ENCODE peak calls at places on chromosomes 3 and 15, in four cellular contexts. E is CD4-positive, CD25-positive, alpha-beta regulatory T cell; U is tibial nerve; W is CD8-positive, alpha-beta memory T cell. N is an unnamed sample.

GRCh38 chr3:37945407-37945802 is 45.2 kb upstream of the VILL start:
- DNase-seq in W (no peak), U (no peak), E (no peak), N (no peak)

GRCh38 chr3:72892081-72892763 is 4.4 kb downstream of the GXYLT2 start:
- DNase-seq in W (no peak), U (no peak), E (no peak), N (no peak)

GRCh38 chr3:30502742-30503073 is 103.7 kb upstream of the TGFBR2 start:
- DNase-seq in E (peak; percentile 37), W (no peak), U (no peak), N (no peak)

GRCh38 chr3:149015383-149015782 is 24.0 kb downstream of the GYG1 start:
- DNase-seq in E (no peak), W (no peak), U (no peak), N (no peak)

GRCh38 chr3:173066044-173066679 is 74.9 kb downstream of the SPATA16 start:
- DNase-seq in E (no peak), W (no peak), U (no peak), N (no peak)

GRCh38 chr3:190424478-190425439 is 24.9 kb downstream of the TMEM207 start:
- DNase-seq in U (no peak), E (peak; percentile 51), W (peak; percentile 4), N (no peak)

GRCh38 chr15:99224815-99225214 is 24.6 kb downstream of the TTC23 start:
- DNase-seq in E (no peak), W (no peak), U (no peak), N (no peak)

GRCh38 chr15:80727596-80727995 is 32.5 kb downstream of the ABHD17C start:
- DNase-seq in W (no peak), E (no peak), U (no peak), N (no peak)

GRCh38 chr15:83815506-83815905 is 161.6 kb downstream of the ADAMTSL3 start:
- DNase-seq in W (no peak), U (no peak), E (no peak), N (no peak)

GRCh38 chr3:59074764-59075163 is 24.9 kb upstream of the CFAP20DC start:
- DNase-seq in E (no peak), U (no peak), W (no peak), N (no peak)

GRCh38 chr3:78974181-78974770 is 793.5 kb downstream of the ROBO1 start:
- DNase-seq in U (no peak), W (no peak), E (no peak), N (no peak)

GRCh38 chr15:69087581-69087980 is 72.9 kb upstream of the GLCE start:
- DNase-seq in E (no peak), W (no peak), U (no peak), N (no peak)
- H3K4me1 ChIP-seq in E (peaks cover 12% of the 10 kb centered on the region), W (no peaks in the 10 kb centered on the region), U (peaks cover 1% of the 10 kb centered on the region), N (peaks cover 4% of the 10 kb centered on the region)

DNA sequence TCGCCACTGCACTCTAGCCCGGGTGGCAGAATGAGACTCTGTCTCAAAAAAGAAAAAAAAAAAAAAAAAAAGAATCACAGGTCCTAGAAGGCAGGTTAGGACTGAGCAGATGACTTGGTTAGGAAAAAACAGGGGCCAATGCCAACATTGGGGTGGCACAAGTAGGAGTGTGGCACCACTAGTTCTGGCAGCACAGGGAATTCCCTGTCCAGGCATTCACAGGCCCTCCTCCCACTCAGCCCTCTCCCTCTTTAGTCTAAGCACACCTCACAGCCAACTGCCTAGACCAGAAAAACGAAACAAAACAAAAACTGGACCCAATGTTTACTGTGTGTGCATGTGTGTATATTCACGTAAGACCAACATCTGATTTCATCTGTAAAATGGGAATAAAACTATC is 10.5 kb downstream of the THOC7 start:
- DNase-seq in W (no peak), U (no peak), E (no peak), N (no peak)
- H3K4me3 ChIP-seq in W (no peak overlapping the region), U (no peak overlapping the region), E (no peak overlapping the region), N (no peak overlapping the region)

GRCh38 chr15:39282663-39283208 is 298.1 kb upstream of the THBS1 start:
- DNase-seq in U (no peak), E (no peak), W (no peak), N (no peak)
- H3K27ac ChIP-seq in U (no peak overlapping the region), E (no peak overlapping the region), W (no peak overlapping the region), N (no peak overlapping the region)

DNA sequence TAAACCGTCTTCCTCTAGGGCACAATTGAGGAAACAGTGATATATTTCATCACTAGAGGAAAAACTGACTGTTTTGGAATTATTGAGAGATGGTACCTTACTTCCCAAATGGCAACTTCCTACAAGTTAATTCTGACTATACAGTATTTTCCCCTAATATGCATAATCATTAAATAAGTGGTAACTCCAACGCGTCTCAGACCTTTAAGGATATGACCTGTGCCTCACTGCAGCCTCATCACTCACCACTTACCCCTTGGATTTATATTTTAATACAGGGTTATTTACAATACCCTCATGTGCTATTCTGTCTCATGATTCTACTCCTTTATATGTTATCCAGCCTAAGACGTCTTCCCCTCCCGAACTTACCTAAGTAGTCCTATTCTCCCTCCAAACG is 13.3 kb downstream of the GABPB1 start:
- DNase-seq in U (no peak), E (no peak), W (no peak), N (no peak)
- H3K4me1 ChIP-seq in U (no peaks in the 10 kb centered on the region), E (no peaks in the 10 kb centered on the region), W (no peaks in the 10 kb centered on the region), N (no peaks in the 10 kb centered on the region)